ENCODE peak calls at places on chromosomes 1 and 21, in eight cellular contexts. U is CD4-positive, alpha-beta memory T cell; L is endodermal cell; T is transverse colon; M is H9; G is CD8-positive, alpha-beta memory T cell; I is sigmoid colon; K is upper lobe of right lung. H is an unnamed sample.
A peak's percentile ranks its signal among the peaks of the same experiment; 100 is the strongest.

GRCh38 chr1:19651141-19651737 is 7.1 kb downstream of the NBL1 start:
- DNase-seq in U (peak; percentile 48), L (peak; percentile 84), T (peak; percentile 43), M (peak; percentile 71), G (peak; percentile 62), I (peak; percentile 84), K (no peak), H (peak; percentile 48)

GRCh38 chr1:246724725-246725095 is 501 bp downstream of the SCCPDH start:
- DNase-seq in U (no peak), L (peak; percentile 65), T (no peak), M (no peak), G (no peak), I (no peak), K (no peak), H (no peak)

GRCh38 chr1:42684139-42684538 is 1.9 kb downstream of the YBX1 start:
- DNase-seq in U (peak; percentile 15), L (peak; percentile 55), T (no peak), M (no peak), G (no peak), I (no peak), K (no peak), H (no peak)

GRCh38 chr1:15431571-15431948 is 6.7 kb upstream of the CTRC start:
- DNase-seq in U (no peak), L (no peak), T (no peak), M (no peak), G (no peak), I (no peak), K (no peak), H (no peak)

GRCh38 chr1:184052194-184052559 is 647 bp downstream of the TSEN15 start:
- DNase-seq in U (no peak), L (no peak), T (no peak), M (no peak), G (no peak), I (no peak), K (no peak), H (no peak)

GRCh38 chr1:154402409-154402921 is 2.7 kb upstream of the IL6R start:
- DNase-seq in U (no peak), L (no peak), T (no peak), M (no peak), G (no peak), I (peak; percentile 62), K (peak; percentile 48), H (no peak)

GRCh38 chr1:182595641-182596240 is 6.7 kb upstream of the RNASEL start:
- DNase-seq in U (peak; percentile 53), L (peak; percentile 91), T (peak; percentile 79), M (peak; percentile 72), G (peak; percentile 67), I (peak; percentile 85), K (peak; percentile 74), H (peak; percentile 46)

GRCh38 chr1:245742891-245743290 is 588.1 kb downstream of the KIF26B start:
- DNase-seq in U (no peak), L (no peak), T (no peak), M (no peak), G (no peak), I (no peak), K (no peak), H (no peak)

GRCh38 chr1:154478639-154479038 is 23.4 kb upstream of the TDRD10 start:
- DNase-seq in U (peak; percentile 32), L (no peak), T (peak; percentile 40), M (no peak), G (no peak), I (no peak), K (no peak), H (peak; percentile 70)

GRCh38 chr1:216851073-216851472 is 127.8 kb upstream of the ESRRG start:
- DNase-seq in U (no peak), L (no peak), T (no peak), M (no peak), G (no peak), I (no peak), K (no peak), H (no peak)

GRCh38 chr1:36576677-36577076 is 94.0 kb upstream of the CSF3R start:
- DNase-seq in U (no peak), L (peak; percentile 74), T (no peak), M (peak; percentile 46), G (no peak), I (no peak), K (no peak), H (no peak)

GRCh38 chr1:93301131-93301530 is 44.6 kb upstream of the DR1 start:
- DNase-seq in U (no peak), L (no peak), T (no peak), M (no peak), G (no peak), I (no peak), K (no peak), H (no peak)

GRCh38 chr1:63691672-63692425 is 82.0 kb upstream of the ROR1 start:
- DNase-seq in U (peak; percentile 11), L (peak; percentile 81), T (peak; percentile 62), M (peak; percentile 58), G (no peak), I (peak; percentile 84), K (no peak), H (peak; percentile 67)

GRCh38 chr1:236147521-236148470 is 5.5 kb downstream of the GPR137B start:
- DNase-seq in U (no peak), L (no peak), T (no peak), M (no peak), G (no peak), I (no peak), K (no peak), H (no peak)

GRCh38 chr1:157868664-157869063 is 27.1 kb upstream of the CD5L start:
- DNase-seq in U (no peak), L (no peak), T (no peak), M (no peak), G (no peak), I (no peak), K (no peak), H (no peak)

GRCh38 chr1:59214764-59215208 is 82.1 kb upstream of the FGGY start:
- DNase-seq in U (no peak), L (no peak), T (no peak), M (no peak), G (no peak), I (no peak), K (peak; percentile 74), H (no peak)
- H3K27ac ChIP-seq in U (no peak overlapping the region), L (no peak overlapping the region), T (no peak overlapping the region), M (no peak overlapping the region), G (no peak overlapping the region), I (no peak overlapping the region), K (no peak overlapping the region), H (no peak overlapping the region)

GRCh38 chr21:36073181-36073580 is 3.4 kb downstream of the CBR1 start:
- DNase-seq in U (no peak), L (no peak), T (no peak), M (no peak), G (no peak), I (no peak), K (no peak), H (no peak)

GRCh38 chr21:36072453-36073167 is 2.8 kb downstream of the CBR1 start:
- DNase-seq in U (no peak), L (no peak), T (no peak), M (no peak), G (no peak), I (no peak), K (no peak), H (no peak)

GRCh38 chr21:36075953-36076352 is 6.1 kb downstream of the CBR1 start:
- DNase-seq in U (no peak), L (no peak), T (no peak), M (no peak), G (no peak), I (no peak), K (no peak), H (no peak)

GRCh38 chr21:36076878-36077658 is 7.2 kb downstream of the CBR1 start:
- DNase-seq in U (no peak), L (no peak), T (peak; percentile 53), M (no peak), G (no peak), I (no peak), K (no peak), H (no peak)

DNA sequence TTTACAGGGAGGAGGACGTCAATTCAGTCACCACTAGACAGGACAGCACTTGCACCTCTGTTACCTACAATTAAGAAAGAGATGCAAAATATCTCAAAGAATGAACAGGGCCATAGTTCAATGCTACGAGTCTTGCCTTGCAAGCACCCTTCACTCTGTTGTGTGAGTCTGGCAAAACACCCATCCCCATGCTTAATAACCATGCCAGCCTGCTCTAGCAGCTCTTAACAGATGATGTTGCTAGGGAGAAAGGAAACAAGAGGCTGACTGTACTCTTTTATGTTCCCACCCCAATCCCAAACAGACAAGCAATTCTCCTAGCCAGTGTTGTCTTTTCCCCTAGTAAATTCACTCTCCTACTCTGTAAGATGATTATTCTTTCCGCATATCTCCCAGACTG is 5.3 kb downstream of the CBR1 start:
- DNase-seq in U (no peak), L (no peak), T (no peak), M (no peak), G (no peak), I (no peak), K (no peak), H (no peak)
- H3K4me1 ChIP-seq in U (peaks cover 41% of the 10 kb centered on the region), L (peaks cover 4% of the 10 kb centered on the region), T (peaks cover 24% of the 10 kb centered on the region), M (peaks cover 5% of the 10 kb centered on the region), G (peaks cover 16% of the 10 kb centered on the region), I (no peaks in the 10 kb centered on the region), K (peaks cover 19% of the 10 kb centered on the region), H (peaks cover 16% of the 10 kb centered on the region)

DNA sequence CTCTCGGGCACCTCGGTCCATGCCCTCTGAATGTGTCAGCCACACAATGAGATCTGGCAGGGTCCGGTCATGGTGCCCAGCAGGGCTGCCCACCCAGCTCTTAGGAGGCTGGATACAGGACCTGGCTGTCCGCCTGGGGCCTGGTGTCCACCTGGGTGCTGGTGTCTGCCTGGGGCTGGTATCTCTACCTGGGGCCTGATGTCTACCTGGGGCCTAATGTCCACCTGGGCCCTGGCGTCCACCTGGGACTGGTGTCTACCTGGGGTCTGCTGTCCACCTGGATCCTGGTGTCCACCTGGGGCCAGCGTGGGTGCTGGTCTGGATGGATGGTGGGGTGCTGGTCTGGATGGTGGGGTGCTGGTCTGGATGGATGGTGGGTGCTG is 45.1 kb upstream of the ACTRT2 start:
- DNase-seq in U (no peak), L (peak; percentile 13), T (no peak), M (peak; percentile 4), G (no peak), I (peak; percentile 53), K (peak; percentile 52), H (no peak)
- H3K9me3 ChIP-seq in U (no peaks in the 10 kb centered on the region), L (peaks cover 7% of the 10 kb centered on the region), T (no peaks in the 10 kb centered on the region), M (peaks cover 74% of the 10 kb centered on the region), G (no peaks in the 10 kb centered on the region), I (no peaks in the 10 kb centered on the region), K (no peaks in the 10 kb centered on the region), H (no peaks in the 10 kb centered on the region)

DNA sequence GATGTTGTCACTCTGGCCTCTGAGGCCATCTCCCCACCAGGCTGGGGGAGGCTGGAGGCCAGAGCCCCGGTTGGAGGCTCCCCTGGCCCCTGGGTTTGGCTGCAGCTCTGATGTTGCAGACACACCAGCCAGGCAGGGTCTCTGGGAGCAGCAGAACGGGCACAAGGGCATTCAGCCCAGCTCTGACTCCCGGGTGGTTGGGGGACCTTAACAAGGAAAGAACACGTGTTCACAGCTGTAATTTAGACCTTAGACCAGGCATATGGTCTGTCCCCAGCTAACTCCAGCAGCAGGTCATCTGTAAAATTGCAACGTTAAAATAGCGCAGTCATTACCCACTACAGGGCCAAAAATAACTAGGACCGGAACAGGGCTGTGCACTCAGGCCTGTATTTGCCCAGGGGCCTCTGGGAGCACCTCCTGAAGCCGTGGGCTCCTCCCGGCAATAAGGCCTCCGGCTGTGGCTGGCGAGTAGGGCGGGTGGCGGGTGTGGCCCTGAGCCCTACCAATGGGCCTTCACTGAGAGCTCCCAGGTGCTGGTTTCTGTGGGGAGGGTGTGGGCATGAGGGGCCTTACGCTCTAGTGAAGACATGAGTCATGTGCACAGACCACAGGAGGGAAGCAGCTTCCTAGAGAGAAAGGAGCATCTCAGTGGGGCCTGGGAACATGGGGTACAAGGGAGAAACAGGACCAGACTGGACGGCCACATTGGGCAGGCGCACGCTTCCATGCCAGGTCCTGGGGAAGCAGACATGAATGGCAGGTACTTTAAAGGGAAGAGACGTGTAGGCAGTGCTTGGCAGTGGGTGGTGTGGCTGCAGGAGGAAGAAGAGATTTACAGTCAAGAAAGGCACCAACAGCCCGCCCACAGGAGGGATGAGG is 6.1 kb downstream of the LDLRAP1 start:
- DNase-seq in U (peak; percentile 71), L (peak; percentile 46), T (peak; percentile 92), M (no peak), G (peak; percentile 87), I (peak; percentile 61), K (peak; percentile 77), H (peak; percentile 93)
- H3K27ac ChIP-seq in U (peak overlapping the region; percentile 67), L (no peak overlapping the region), T (peak overlapping the region; percentile 85), M (no peak overlapping the region), G (peak overlapping the region; percentile 53), I (peak overlapping the region; percentile 41), K (peak overlapping the region; percentile 71), H (peak overlapping the region; percentile 83)